ENCODE peak calls at places on chromosomes 5 and 9, in ten cellular contexts. C is HepG2, N is upper lobe of left lung, O is A549, M is tibial nerve, J is transverse colon, S is K562, L is sigmoid colon, W is suprapubic skin, Z is ovary. T is an unnamed sample.

GRCh38 chr5:112649882-112650281 is 87.8 kb upstream of the APC start:
- DNase-seq in C (no peak), N (no peak), O (peak), M (no peak), J (peak), S (no peak), L (no peak), W (no peak), Z (no peak), T (no peak)

GRCh38 chr5:73387630-73388370 is 60.8 kb downstream of the FOXD1 start:
- DNase-seq in C (no peak), N (no peak), O (no peak), M (no peak), J (peak), S (no peak), L (no peak), W (no peak), Z (no peak), T (no peak)

GRCh38 chr5:38443390-38443789 is 113.1 kb downstream of the LIFR start:
- DNase-seq in C (peak), N (no peak), O (no peak), M (no peak), J (no peak), S (no peak), L (no peak), W (no peak), Z (no peak), T (no peak)

GRCh38 chr5:112668016-112668415 is 69.7 kb upstream of the APC start:
- DNase-seq in C (no peak), N (no peak), O (no peak), M (no peak), J (no peak), S (no peak), L (no peak), W (no peak), Z (no peak), T (no peak)

GRCh38 chr9:81071108-81071507 is 618.2 kb downstream of the TLE1 start:
- DNase-seq in C (no peak), N (no peak), O (no peak), M (no peak), J (no peak), S (no peak), L (no peak), W (no peak), Z (no peak), T (no peak)

GRCh38 chr9:91075279-91075678 is 273.7 kb downstream of the SYK start:
- DNase-seq in C (no peak), N (peak), O (no peak), M (no peak), J (no peak), S (no peak), L (no peak), W (no peak), Z (no peak), T (no peak)

GRCh38 chr9:126474201-126474765 is 139.4 kb upstream of the LMX1B start:
- DNase-seq in C (no peak), N (no peak), O (no peak), M (no peak), J (no peak), S (no peak), L (no peak), W (no peak), Z (no peak), T (no peak)

GRCh38 chr5:4339949-4340348 is 744.3 kb downstream of the IRX1 start:
- DNase-seq in C (no peak), N (peak), O (no peak), M (no peak), J (no peak), S (no peak), L (no peak), W (no peak), Z (no peak), T (no peak)

GRCh38 chr5:175772747-175773533 is 98.4 kb upstream of the CPLX2 start:
- DNase-seq in C (no peak), N (peak), O (no peak), M (no peak), J (no peak), S (no peak), L (no peak), W (no peak), Z (no peak), T (no peak)

GRCh38 chr5:60036539-60036938 is 143.0 kb upstream of the PDE4D start:
- DNase-seq in C (no peak), N (no peak), O (peak), M (no peak), J (no peak), S (no peak), L (no peak), W (no peak), Z (no peak), T (no peak)

GRCh38 chr5:147448766-147449165 is 61.1 kb downstream of the DPYSL3 start:
- DNase-seq in C (no peak), N (no peak), O (no peak), M (no peak), J (no peak), S (no peak), L (no peak), W (no peak), Z (no peak), T (no peak)

GRCh38 chr9:87570000-87570834 is 72.5 kb downstream of the DAPK1 start:
- DNase-seq in C (peak), N (no peak), O (peak), M (no peak), J (no peak), S (no peak), L (no peak), W (no peak), Z (no peak), T (no peak)

GRCh38 chr5:20215257-20215656 is 227.3 kb upstream of the CDH18 start:
- DNase-seq in C (no peak), N (no peak), O (no peak), M (no peak), J (no peak), S (no peak), L (no peak), W (no peak), Z (no peak), T (no peak)

GRCh38 chr5:20213803-20214202 is 225.8 kb upstream of the CDH18 start:
- DNase-seq in C (no peak), N (no peak), O (no peak), M (no peak), J (no peak), S (no peak), L (no peak), W (no peak), Z (no peak), T (no peak)

DNA sequence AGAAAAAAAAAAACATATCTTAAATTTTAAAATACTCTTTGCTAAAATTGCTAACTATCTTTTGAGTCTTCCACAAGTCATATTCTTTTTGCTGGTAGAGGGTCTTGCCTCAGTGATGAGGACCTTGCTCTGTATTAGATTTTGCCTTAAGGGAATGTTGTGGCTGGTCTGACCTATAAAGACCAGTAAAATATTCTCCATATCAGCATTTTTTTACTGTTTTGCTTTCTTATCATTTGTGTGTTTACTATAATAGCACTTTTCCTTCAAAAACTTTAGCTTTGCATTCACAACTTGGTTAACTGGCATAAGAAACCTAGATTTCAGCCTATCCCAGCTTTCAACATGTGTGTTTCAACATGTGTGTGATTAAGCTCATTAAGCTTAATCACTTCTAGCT is 224.7 kb upstream of the CDH18 start:
- DNase-seq in C (no peak), N (no peak), O (no peak), M (no peak), J (no peak), S (no peak), L (no peak), W (no peak), Z (no peak), T (no peak)
- TF ChIP-seq EP300 in C (no peak), N (no peak), O (no peak), M (no peak), J (no peak), S (no peak), L (no peak), W (no peak), Z (no peak), T (no peak)

DNA sequence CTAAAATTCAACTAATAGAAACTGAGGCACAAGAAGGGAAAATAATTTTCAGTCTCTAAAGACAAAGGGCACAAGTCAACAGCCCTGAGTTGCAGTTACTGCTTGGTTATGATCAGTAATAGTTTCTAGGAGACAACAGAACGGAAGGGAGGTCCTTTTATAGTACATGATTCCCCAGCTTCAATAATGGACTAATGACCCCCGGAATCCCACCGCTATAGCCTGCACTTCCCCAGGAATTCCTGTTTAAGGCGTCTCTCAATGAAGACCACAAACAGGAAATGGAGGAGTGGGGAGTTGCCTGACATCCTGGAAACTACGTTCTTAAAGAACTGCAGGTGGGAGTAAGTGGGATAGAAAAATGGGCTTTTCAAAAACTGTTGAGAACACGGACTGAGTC is 60.6 kb downstream of the DIAPH1 start:
- DNase-seq in C (no peak), N (no peak), O (no peak), M (no peak), J (no peak), S (no peak), L (no peak), W (no peak), Z (no peak), T (no peak)
- H3K4me3 ChIP-seq in C (no peak), N (peak), O (no peak), M (no peak), J (no peak), S (no peak), L (no peak), W (peak), Z (no peak), T (no peak)

GRCh38 chr5:172837640-172838039 is 3.6 kb downstream of the ERGIC1 start:
- DNase-seq in C (no peak), N (peak), O (no peak), M (no peak), J (peak), S (no peak), L (peak), W (no peak), Z (peak), T (peak)
- TF ChIP-seq POLR2A in C (no peak), N (no peak), O (no peak), M (no peak), J (peak), S (no peak), L (no peak), W (no peak), Z (no peak), T (no peak)

DNA sequence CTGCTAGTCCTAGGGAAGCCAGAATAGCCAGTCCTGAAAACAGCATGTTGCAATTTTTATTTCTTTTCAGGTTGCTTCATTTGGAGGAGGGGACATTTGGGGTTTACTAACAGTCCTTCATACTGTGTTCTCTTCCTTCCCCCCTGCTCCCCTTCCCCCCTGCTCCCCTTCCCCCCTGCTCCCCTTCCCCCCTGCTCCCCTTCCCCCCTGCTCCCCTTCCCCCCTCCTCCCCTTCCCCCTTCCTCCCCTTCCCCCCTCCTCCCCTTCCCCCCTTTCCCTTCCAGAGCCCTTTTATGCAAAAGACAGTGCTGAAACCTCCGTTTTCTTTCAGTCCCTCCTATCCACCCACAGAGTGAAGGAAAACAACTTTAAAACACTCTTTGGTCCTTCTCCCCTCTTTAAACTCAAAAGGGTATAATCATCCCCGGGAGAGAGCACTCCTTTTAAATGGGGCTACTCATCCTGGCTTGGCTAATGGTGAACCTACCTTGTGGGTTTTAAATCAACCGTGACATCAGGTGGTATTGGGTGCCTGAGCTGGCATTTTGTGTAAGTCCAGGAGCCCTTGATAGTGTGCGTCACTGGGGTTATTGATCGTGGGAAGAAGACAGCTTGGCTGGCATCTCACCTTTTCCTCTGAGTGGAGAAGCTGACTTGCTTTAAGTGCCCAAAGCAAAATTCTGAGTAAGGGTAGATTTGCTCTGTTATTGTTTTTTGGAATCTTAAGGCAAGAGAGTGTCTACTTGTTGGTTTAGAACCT is 2.6 kb downstream of the LARP1 start:
- DNase-seq in C (no peak), N (no peak), O (peak), M (no peak), J (peak), S (no peak), L (no peak), W (no peak), Z (no peak), T (no peak)
- TF ChIP-seq EP300 in C (no peak), N (no peak), O (no peak), M (no peak), J (no peak), S (no peak), L (no peak), W (no peak), Z (no peak), T (no peak)

GRCh38 chr5:36876389-36876964 is at the start of gene NIPBL:
- DNase-seq in C (peak), N (peak), O (peak), M (peak), J (peak), S (peak), L (peak), W (peak), Z (peak), T (peak)
- H3K4me3 ChIP-seq in C (peak), N (peak), O (peak), M (peak), J (peak), S (peak), L (peak), W (peak), Z (peak), T (peak)

GRCh38 chr5:149392718-149393117 is 13.6 kb upstream of the IL17B start:
- DNase-seq in C (no peak), N (no peak), O (peak), M (no peak), J (no peak), S (no peak), L (peak), W (no peak), Z (no peak), T (no peak)

GRCh38 chr5:149389552-149390495 is 10.7 kb upstream of the IL17B start:
- DNase-seq in C (no peak), N (no peak), O (no peak), M (no peak), J (no peak), S (no peak), L (peak), W (no peak), Z (no peak), T (no peak)

GRCh38 chr5:149388498-149389190 is 9.6 kb upstream of the IL17B start:
- DNase-seq in C (no peak), N (no peak), O (no peak), M (no peak), J (no peak), S (no peak), L (peak), W (no peak), Z (no peak), T (no peak)

GRCh38 chr5:149387982-149388381 is 8.9 kb upstream of the IL17B start:
- DNase-seq in C (no peak), N (no peak), O (no peak), M (no peak), J (no peak), S (no peak), L (peak), W (no peak), Z (peak), T (no peak)

DNA sequence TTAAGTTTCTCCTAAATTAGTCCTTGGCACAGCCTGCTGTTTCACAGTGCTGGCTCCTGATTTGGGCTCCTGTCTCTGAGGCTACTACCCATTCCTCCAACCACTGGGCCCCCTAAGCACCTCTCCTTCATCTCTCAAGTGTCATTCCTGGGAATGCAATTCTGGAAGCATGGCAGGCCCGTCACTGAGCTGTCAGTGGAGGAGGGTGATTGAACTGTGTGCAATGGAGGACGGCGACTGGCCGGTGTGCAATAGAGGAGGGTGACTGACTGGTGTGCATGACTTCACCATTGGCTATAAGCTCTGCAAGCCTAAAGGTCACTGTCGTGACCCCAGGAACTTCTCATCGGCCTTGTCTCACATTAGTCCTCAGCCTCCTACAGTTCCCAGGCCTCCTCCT is 12.4 kb upstream of the IL17B start:
- DNase-seq in C (no peak), N (no peak), O (no peak), M (no peak), J (no peak), S (no peak), L (peak), W (no peak), Z (no peak), T (no peak)
- TF ChIP-seq POLR2A in C (no peak), N (no peak), O (no peak), M (no peak), J (no peak), S (no peak), L (no peak), W (no peak), Z (no peak), T (no peak)

DNA sequence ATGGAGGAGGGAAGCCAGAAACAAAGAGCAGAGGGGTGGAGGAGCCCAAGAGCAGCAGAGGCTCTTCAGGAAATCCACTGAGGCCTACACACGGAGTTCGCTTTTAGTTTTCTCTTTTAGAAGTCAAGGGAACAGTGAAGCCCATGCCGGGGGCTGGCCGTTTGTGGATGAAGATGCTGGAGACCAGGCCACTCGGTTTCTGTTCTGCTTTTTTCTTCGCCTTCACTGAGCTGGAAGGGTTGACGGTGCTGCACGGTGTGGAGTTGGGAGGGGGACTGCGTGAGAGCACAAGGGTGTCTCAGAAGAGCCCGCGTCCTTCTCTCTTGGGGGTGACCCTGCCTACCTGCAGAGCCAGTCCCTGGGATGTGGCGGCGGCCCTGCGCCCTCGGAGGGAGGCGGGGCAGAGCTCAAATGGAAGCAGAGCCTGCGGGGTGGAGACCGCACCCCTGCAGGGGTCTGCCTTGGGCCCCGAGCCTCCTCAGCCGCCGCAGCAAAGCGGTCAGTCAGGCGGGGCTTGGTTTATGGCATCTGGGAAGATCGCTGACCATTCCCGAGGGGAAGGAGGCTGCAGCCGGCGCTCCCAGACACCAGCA is 68.4 kb upstream of the CACNA1B start:
- DNase-seq in C (no peak), N (peak), O (no peak), M (no peak), J (no peak), S (no peak), L (no peak), W (no peak), Z (no peak), T (no peak)
- TF ChIP-seq EP300 in C (no peak), N (no peak), O (no peak), M (no peak), J (no peak), S (no peak), L (no peak), W (no peak), Z (no peak), T (no peak)

GRCh38 chr9:130732793-130733221 is 39.2 kb downstream of the EXOSC2 start:
- DNase-seq in C (no peak), N (no peak), O (peak), M (no peak), J (no peak), S (peak), L (no peak), W (no peak), Z (no peak), T (no peak)
- H3K4me3 ChIP-seq in C (no peak), N (no peak), O (no peak), M (no peak), J (no peak), S (no peak), L (no peak), W (no peak), Z (no peak), T (no peak)

DNA sequence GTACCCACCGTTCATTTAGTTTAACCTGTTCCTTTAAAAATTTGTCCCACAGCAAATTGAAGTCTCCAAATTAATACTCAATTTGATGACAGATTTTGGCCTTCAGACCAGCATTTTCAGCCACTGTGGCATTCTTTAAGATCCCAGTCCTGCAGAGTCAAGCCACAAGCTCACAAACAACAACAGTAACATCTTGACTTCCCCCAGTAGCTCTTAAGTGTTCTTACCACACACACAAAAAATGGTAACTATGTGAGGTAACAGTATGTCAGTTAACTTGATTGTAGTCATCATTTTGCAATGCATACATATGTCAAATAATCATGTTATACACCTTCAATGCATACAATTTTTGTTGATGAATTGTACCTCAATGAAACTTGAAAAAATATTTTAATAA is 247.9 kb downstream of the LURAP1L start:
- DNase-seq in C (no peak), N (no peak), O (no peak), M (no peak), J (no peak), S (no peak), L (no peak), W (no peak), Z (no peak), T (no peak)
- TF ChIP-seq POLR2A in C (no peak), N (no peak), O (no peak), M (no peak), J (no peak), S (no peak), L (no peak), W (no peak), Z (no peak), T (no peak)

GRCh38 chr5:151580239-151580638 is 10.9 kb downstream of the FAT2 start:
- DNase-seq in C (no peak), N (no peak), O (no peak), M (no peak), J (no peak), S (no peak), L (no peak), W (peak), Z (no peak), T (no peak)

GRCh38 chr5:151574597-151574996 is 16.5 kb downstream of the FAT2 start:
- DNase-seq in C (no peak), N (no peak), O (no peak), M (no peak), J (no peak), S (no peak), L (no peak), W (no peak), Z (no peak), T (no peak)

GRCh38 chr5:151578326-151579025 is 12.7 kb downstream of the FAT2 start:
- DNase-seq in C (no peak), N (no peak), O (no peak), M (no peak), J (no peak), S (no peak), L (no peak), W (no peak), Z (no peak), T (no peak)

GRCh38 chr5:151580858-151581257 is 10.3 kb downstream of the FAT2 start:
- DNase-seq in C (no peak), N (no peak), O (no peak), M (no peak), J (no peak), S (no peak), L (no peak), W (peak), Z (no peak), T (no peak)

GRCh38 chr5:151577566-151577965 is 13.6 kb downstream of the FAT2 start:
- DNase-seq in C (no peak), N (no peak), O (no peak), M (no peak), J (no peak), S (no peak), L (no peak), W (no peak), Z (no peak), T (no peak)
- TF ChIP-seq EP300 in C (no peak), N (no peak), O (no peak), M (no peak), J (no peak), S (no peak), L (no peak), W (no peak), Z (no peak), T (no peak)

T was measured in stomach.